ENCODE peak calls at places on chromosome 15, in seven cellular contexts. H, D, M, W, O, K and X are unnamed samples. For H3K4me1, the result is how much of the 10 kb centered on the place peaks cover.

GRCh38 chr15:86879250-86880229 is 799.9 kb downstream of the AGBL1 start:
- DNase-seq in H (no peak), D (no peak), M (no peak), W (no peak), O (no peak), K (no peak), X (no peak)

GRCh38 chr15:50879016-50879415 is 29.5 kb upstream of the AP4E1 start:
- DNase-seq in H (no peak), D (no peak), M (no peak), W (peak), O (no peak), K (no peak), X (no peak)

GRCh38 chr15:41048397-41048796 is 67.7 kb downstream of the INO80 start:
- DNase-seq in H (no peak), D (no peak), M (no peak), W (peak), O (no peak), K (no peak), X (no peak)

GRCh38 chr15:35306361-35306981 is 221.4 kb upstream of the NANOGP8 start:
- DNase-seq in H (peak), D (peak), M (no peak), W (no peak), O (no peak), K (no peak), X (no peak)

GRCh38 chr15:45521596-45522167 is 873 bp downstream of the SLC30A4 start:
- DNase-seq in H (peak), D (peak), M (no peak), W (peak), O (no peak), K (no peak), X (no peak)

GRCh38 chr15:77832874-77833273 is 200.2 kb upstream of the LINGO1 start:
- DNase-seq in H (no peak), D (no peak), M (no peak), W (no peak), O (no peak), K (no peak), X (no peak)

GRCh38 chr15:98000249-98001203 is 40.0 kb downstream of the ARRDC4 start:
- DNase-seq in H (no peak), D (peak), M (no peak), W (no peak), O (no peak), K (no peak), X (no peak)

GRCh38 chr15:40927497-40928346 is 1.4 kb upstream of the DLL4 start:
- DNase-seq in H (peak), D (peak), M (no peak), W (peak), O (no peak), K (no peak), X (no peak)

GRCh38 chr15:65834603-65835282 is 34.5 kb upstream of the RAB11A start:
- DNase-seq in H (no peak), D (no peak), M (no peak), W (no peak), O (no peak), K (no peak), X (no peak)

DNA sequence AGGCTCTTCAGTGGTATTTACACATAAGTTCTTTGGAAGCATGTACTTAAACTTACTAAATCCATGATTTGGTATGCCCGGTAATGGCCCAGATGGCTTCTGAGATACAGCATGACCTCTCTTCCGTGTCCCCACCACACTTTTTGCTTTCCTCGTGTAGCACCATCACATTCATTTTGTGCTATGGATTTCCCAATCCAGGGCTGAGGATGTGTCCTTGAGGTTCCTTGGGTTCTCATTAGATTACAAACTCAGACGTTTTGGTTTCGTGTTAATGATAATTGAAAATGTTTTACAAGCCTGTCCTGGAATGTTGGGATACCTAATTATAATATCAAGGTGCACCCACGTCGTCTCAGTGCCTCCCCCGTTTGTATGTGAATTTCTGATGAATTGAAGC is 7.3 kb downstream of the ABHD2 start:
- DNase-seq in H (no peak), D (no peak), M (no peak), W (no peak), O (no peak), K (no peak), X (no peak)
- H3K4me1 ChIP-seq in H (half or more), D (under half), M (under half), W (under half), O (under half), K (under half), X (under half)

GRCh38 chr15:56245871-56246814 is 2.5 kb upstream of the RFX7 start:
- DNase-seq in H (peak), D (peak), M (peak), W (peak), O (peak), K (peak), X (peak)

GRCh38 chr15:56247266-56247665 is 3.6 kb upstream of the RFX7 start:
- DNase-seq in H (no peak), D (no peak), M (no peak), W (no peak), O (no peak), K (no peak), X (no peak)

GRCh38 chr15:56249080-56249479 is 5.4 kb upstream of the RFX7 start:
- DNase-seq in H (peak), D (peak), M (no peak), W (peak), O (no peak), K (no peak), X (no peak)

GRCh38 chr15:56250626-56251025 is 6.9 kb upstream of the RFX7 start:
- DNase-seq in H (no peak), D (no peak), M (no peak), W (no peak), O (no peak), K (no peak), X (no peak)

DNA sequence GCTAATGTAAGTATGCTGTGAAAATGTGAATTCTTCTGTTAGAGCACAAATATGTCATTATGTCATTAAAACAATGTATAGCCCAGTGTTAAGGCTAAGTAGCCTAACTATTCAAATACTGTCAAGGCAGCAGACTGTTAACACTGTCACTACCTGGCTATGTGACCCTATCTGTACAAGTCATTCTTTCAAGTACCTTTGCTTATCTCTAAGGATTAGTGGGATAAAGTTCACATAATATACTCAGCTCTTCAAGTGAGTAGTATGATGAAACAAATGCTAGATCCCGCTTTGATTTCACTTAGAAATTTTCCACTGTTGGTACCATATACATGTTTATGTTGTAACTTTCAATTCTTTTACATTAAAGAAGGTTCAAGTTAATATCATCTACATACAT is 4.6 kb upstream of the RFX7 start:
- DNase-seq in H (no peak), D (no peak), M (no peak), W (no peak), O (no peak), K (no peak), X (no peak)
- H3K4me1 ChIP-seq in H (under half), D (under half), M (under half), W (under half), O (under half), K (under half), X (under half)

DNA sequence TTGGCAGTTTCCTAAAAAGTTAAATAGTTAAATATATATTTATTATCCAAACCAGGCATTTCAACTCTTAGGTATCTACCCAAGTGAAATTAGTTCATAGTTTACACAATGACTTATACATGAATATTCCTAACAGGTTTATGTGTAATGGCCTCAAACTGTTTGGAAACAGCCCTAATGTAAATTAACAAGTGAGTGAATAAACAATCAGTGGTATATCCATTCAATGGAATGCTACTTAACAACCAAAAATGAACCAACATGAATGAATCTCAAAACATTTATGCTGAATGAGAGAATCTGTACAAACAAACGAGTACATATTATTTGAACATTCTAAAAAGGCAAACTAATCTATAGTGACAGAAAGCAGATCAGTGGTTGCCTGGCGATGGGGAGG is 33.5 kb downstream of the PRTG start:
- DNase-seq in H (no peak), D (no peak), M (no peak), W (no peak), O (no peak), K (no peak), X (no peak)
- H3K4me1 ChIP-seq in H (under half), D (under half), M (under half), W (under half), O (under half), K (under half), X (under half)

GRCh38 chr15:82880704-82881103 is 71.3 kb downstream of the WHAMM start:
- DNase-seq in H (no peak), D (no peak), M (no peak), W (no peak), O (no peak), K (no peak), X (no peak)
- H3K4me1 ChIP-seq in H (under half), D (under half), M (under half), W (under half), O (under half), K (under half), X (under half)

DNA sequence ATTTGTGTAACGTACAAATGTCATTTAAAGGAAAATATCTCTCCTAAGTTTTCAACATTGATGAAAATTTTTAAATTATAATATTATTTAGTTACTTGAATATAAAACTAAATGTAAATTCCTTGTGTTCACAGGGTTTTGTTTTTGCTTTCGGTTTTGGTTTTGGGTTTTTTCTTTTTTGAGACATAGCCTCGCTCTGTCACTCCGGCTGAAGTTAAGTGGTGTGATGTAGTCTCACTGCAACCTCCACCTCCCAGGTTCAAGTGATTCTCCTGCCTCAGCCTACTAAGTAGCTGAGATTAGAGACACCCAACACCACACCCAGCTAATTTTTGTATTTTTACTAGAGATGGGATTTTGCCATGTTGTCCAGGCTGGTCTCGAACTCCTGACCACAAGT is 79.3 kb upstream of the TCF12 start:
- DNase-seq in H (no peak), D (no peak), M (no peak), W (peak), O (no peak), K (no peak), X (no peak)
- H3K4me1 ChIP-seq in H (under half), D (under half), M (under half), W (under half), O (under half), K (under half), X (under half)

DNA sequence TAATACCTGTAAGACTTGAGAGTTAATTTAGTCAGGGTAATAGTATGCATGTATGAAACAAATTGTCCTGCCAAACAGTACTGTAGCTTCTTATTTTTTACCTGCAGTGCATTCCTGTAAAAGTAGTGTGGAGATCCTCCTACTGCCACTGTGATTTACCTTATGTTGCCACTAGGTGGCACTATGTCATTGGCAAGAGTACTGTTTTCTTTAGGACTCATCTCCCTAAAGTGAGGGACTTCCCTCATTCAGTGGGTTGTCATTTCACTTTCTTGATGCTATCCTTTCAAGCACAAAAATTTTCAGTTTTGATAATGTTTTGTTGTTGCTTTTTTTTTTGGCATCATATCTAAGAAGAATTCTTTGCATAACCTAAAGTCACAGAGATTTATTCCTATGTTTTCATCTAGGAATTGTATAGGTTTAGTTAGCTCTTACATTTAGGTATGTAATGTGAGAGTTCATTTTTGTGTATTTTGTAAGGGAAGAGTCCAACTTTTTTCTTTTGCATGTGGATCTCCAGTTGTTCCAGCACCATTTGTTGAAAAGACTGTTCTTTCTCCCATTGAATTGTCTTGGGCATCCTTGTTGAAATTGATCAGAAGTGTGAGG is 105.7 kb downstream of the AKAP13 start:
- DNase-seq in H (peak), D (peak), M (peak), W (peak), O (peak), K (no peak), X (peak)
- H3K4me1 ChIP-seq in H (under half), D (under half), M (under half), W (under half), O (under half), K (under half), X (under half)

DNA sequence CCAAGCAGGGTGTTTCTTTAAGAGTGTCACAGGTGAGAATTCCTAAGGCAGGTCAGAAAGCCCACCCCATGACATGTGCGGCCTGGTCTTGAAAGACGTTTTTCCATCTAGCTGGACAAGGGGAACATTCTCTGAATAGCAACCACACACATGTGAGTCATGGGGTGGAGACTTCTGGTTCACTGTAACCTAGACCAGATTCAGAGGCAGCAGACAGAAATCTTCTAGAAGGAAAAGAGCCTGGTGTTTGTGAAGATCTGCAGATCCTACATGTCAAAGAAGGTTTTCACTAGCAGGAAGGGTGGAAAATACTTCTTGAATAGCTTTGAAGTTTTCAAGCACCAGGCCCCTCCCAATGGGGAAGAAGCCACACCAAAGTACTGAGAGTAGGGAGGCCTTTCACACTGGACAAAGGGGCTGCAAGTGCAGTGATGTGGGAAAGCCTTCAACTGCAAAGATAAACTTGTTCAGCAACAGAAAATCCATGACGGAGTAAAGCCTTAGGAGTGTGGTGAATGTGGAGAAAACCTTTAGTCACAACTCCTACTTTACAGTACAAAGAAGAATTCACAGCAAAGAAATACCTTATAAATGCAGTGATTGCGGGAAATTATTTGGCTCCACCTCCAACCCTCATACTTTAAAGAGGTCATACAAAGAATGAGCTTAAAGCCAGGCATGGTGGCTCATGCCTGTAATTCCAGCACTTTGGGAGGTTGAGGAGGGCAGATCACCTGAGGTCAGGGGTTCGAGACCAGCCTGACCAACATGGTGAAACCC is 17.6 kb downstream of the ADAM10 start:
- DNase-seq in H (peak), D (no peak), M (no peak), W (no peak), O (no peak), K (no peak), X (no peak)
- H3K4me1 ChIP-seq in H (under half), D (under half), M (under half), W (under half), O (under half), K (under half), X (under half)

GRCh38 chr15:101131489-101132389 is 120.1 kb downstream of the CHSY1 start:
- DNase-seq in H (no peak), D (no peak), M (no peak), W (no peak), O (no peak), K (no peak), X (no peak)

GRCh38 chr15:101132390-101133180 is 119.3 kb downstream of the CHSY1 start:
- DNase-seq in H (no peak), D (no peak), M (no peak), W (no peak), O (no peak), K (no peak), X (no peak)

GRCh38 chr15:101134780-101135179 is 117.1 kb downstream of the CHSY1 start:
- DNase-seq in H (no peak), D (no peak), M (no peak), W (no peak), O (no peak), K (no peak), X (no peak)

GRCh38 chr15:101133751-101134261 is 118.0 kb downstream of the CHSY1 start:
- DNase-seq in H (no peak), D (no peak), M (no peak), W (no peak), O (no peak), K (no peak), X (no peak)

GRCh38 chr15:101133181-101133460 is 118.7 kb downstream of the CHSY1 start:
- DNase-seq in H (no peak), D (no peak), M (no peak), W (no peak), O (no peak), K (no peak), X (no peak)
- H3K4me1 ChIP-seq in H (under half), D (under half), M (under half), W (under half), O (under half), K (under half), X (under half)